ENCODE peak calls at places on chromosomes 6 and 20, in five cellular contexts. One of them, this sample, is unnamed.

GRCh38 chr20:49887251-49887827 is 28.0 kb downstream of the SPATA2 start:
- DNase-seq in activated CD4-positive, CD25-positive, alpha-beta regulatory T cell: no peak
- DNase-seq in type B pancreatic cell: no peak
- DNase-seq in mesenchymal stem cell: no peak
- DNase-seq in HTR-8/SVneo: no peak
- DNase-seq in this sample: no peak

GRCh38 chr6:41367700-41368099 is 32.3 kb downstream of the NCR2 start:
- DNase-seq in type B pancreatic cell: peak
- DNase-seq in activated CD4-positive, CD25-positive, alpha-beta regulatory T cell: no peak
- DNase-seq in mesenchymal stem cell: peak
- DNase-seq in HTR-8/SVneo: peak
- DNase-seq in this sample: peak

GRCh38 chr6:33410711-33411631 is at the start of gene PHF1:
- DNase-seq in mesenchymal stem cell: peak
- DNase-seq in HTR-8/SVneo: peak
- DNase-seq in type B pancreatic cell: no peak
- DNase-seq in activated CD4-positive, CD25-positive, alpha-beta regulatory T cell: peak
- DNase-seq in this sample: no peak

GRCh38 chr20:52983726-52984450 is 11.7 kb downstream of the TSHZ2 start:
- DNase-seq in type B pancreatic cell: no peak
- DNase-seq in HTR-8/SVneo: no peak
- DNase-seq in activated CD4-positive, CD25-positive, alpha-beta regulatory T cell: no peak
- DNase-seq in mesenchymal stem cell: no peak
- DNase-seq in this sample: no peak

GRCh38 chr20:16293590-16293989 is 279.7 kb downstream of the KIF16B start:
- DNase-seq in HTR-8/SVneo: no peak
- DNase-seq in type B pancreatic cell: no peak
- DNase-seq in activated CD4-positive, CD25-positive, alpha-beta regulatory T cell: no peak
- DNase-seq in mesenchymal stem cell: peak
- DNase-seq in this sample: no peak

GRCh38 chr6:128507337-128508310 is 12.8 kb downstream of the PTPRK start:
- DNase-seq in HTR-8/SVneo: no peak
- DNase-seq in mesenchymal stem cell: peak
- DNase-seq in activated CD4-positive, CD25-positive, alpha-beta regulatory T cell: no peak
- DNase-seq in type B pancreatic cell: no peak
- DNase-seq in this sample: no peak

GRCh38 chr6:144873653-144874378 is 588.7 kb downstream of the UTRN start:
- DNase-seq in activated CD4-positive, CD25-positive, alpha-beta regulatory T cell: no peak
- DNase-seq in HTR-8/SVneo: no peak
- DNase-seq in mesenchymal stem cell: no peak
- DNase-seq in type B pancreatic cell: no peak
- DNase-seq in this sample: no peak

GRCh38 chr6:49651239-49651638 is 14.6 kb upstream of the RHAG start:
- DNase-seq in mesenchymal stem cell: no peak
- DNase-seq in type B pancreatic cell: no peak
- DNase-seq in activated CD4-positive, CD25-positive, alpha-beta regulatory T cell: no peak
- DNase-seq in HTR-8/SVneo: no peak
- DNase-seq in this sample: no peak

GRCh38 chr20:63100926-63101699 is 94.3 kb upstream of the BHLHE23 start:
- DNase-seq in type B pancreatic cell: peak
- DNase-seq in HTR-8/SVneo: no peak
- DNase-seq in mesenchymal stem cell: no peak
- DNase-seq in activated CD4-positive, CD25-positive, alpha-beta regulatory T cell: no peak
- DNase-seq in this sample: no peak